ENCODE peak calls at places on chromosome 12, in eight cellular contexts. P is GM06990; X is BE2C; E is IMR-90; T is GM23248; N is thyroid gland; F is CD4-positive, alpha-beta memory T cell; M is lung. O is an unnamed sample.
A peak's percentile ranks its signal among the peaks of the same experiment; 100 is the strongest.

GRCh38 chr12:51898937-51899336 is 8.4 kb upstream of the ACVRL1 start:
- DNase-seq in T (peak; percentile 89), P (no peak), F (no peak), N (no peak), X (no peak), E (peak; percentile 69), M (no peak), O (no peak)

GRCh38 chr12:9648701-9649531 is 20.6 kb upstream of the CLEC2D start:
- DNase-seq in T (peak; percentile 48), X (no peak), P (no peak), N (no peak), E (peak; percentile 13), F (peak; percentile 32), M (no peak), O (no peak)

GRCh38 chr12:123483602-123484273 is 25.8 kb downstream of the SNRNP35 start:
- DNase-seq in P (no peak), F (no peak), E (no peak), X (no peak), T (no peak), M (no peak), N (no peak), O (no peak)

GRCh38 chr12:117119592-117120198 is 20.5 kb upstream of the TESC start:
- DNase-seq in N (no peak), M (no peak), F (peak; percentile 25), P (no peak), E (no peak), T (no peak), X (peak; percentile 42), O (peak; percentile 14)

GRCh38 chr12:56013482-56013881 is 7.4 kb upstream of the IKZF4 start:
- DNase-seq in P (no peak), T (no peak), E (no peak), M (no peak), N (peak; percentile 83), F (no peak), X (no peak), O (no peak)

GRCh38 chr12:118377005-118377890 is 893 bp downstream of the SUDS3 start:
- DNase-seq in N (no peak), M (no peak), E (no peak), P (no peak), T (peak; percentile 34), F (no peak), X (no peak), O (no peak)

GRCh38 chr12:108306014-108306501 is 33.1 kb downstream of the CMKLR1 start:
- DNase-seq in N (no peak), M (no peak), F (no peak), T (peak; percentile 90), P (no peak), X (no peak), E (peak; percentile 15), O (no peak)

GRCh38 chr12:84807249-84807648 is 105.3 kb downstream of the SLC6A15 start:
- DNase-seq in T (peak; percentile 75), F (no peak), X (no peak), N (no peak), P (no peak), M (no peak), E (peak; percentile 30), O (no peak)

GRCh38 chr12:40208707-40209106 is 16.1 kb upstream of the LRRK2 start:
- DNase-seq in X (no peak), E (no peak), P (no peak), N (no peak), T (no peak), M (no peak), F (no peak), O (no peak)

DNA sequence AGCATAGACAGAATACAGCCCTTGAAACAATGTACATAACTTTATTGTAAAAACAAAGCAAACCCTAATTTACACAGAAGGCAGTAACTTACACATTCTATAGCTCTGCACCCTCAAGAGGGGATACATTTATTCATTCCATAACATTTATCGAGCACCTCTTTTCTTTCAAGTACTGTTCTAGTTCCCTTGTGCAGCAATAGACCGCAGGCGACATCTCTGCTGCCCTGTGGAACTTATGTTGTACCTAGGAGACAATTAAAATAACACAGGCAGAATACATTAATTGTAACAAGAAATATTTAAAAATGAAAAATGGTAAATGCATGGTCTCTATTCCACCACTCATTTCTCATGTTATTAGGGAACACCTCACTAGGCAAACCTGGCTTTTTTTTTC is 1.4 kb upstream of the ARHGDIB start:
- DNase-seq in T (no peak), E (no peak), M (no peak), N (no peak), F (no peak), P (no peak), X (no peak), O (no peak)
- H3K4me3 ChIP-seq in T (no peak overlapping the region), E (no peak overlapping the region), M (no peak overlapping the region), N (no peak overlapping the region), F (peak overlapping the region; percentile 77), P (peak overlapping the region; percentile 88), X (no peak overlapping the region), O (no peak overlapping the region)

GRCh38 chr12:71768900-71769299 is 14.2 kb downstream of the RAB21 start:
- DNase-seq in N (no peak), M (no peak), F (no peak), T (no peak), P (no peak), X (no peak), E (no peak), O (no peak)
- H3K36me3 ChIP-seq in N (peaks cover 10% of the 10 kb centered on the region), M (peaks cover 10% of the 10 kb centered on the region), F (peaks cover 21% of the 10 kb centered on the region), T (peaks cover 26% of the 10 kb centered on the region), P (peaks cover 5% of the 10 kb centered on the region), X (peaks cover 36% of the 10 kb centered on the region), E (peaks cover 5% of the 10 kb centered on the region), O (peaks cover 26% of the 10 kb centered on the region)

GRCh38 chr12:27462851-27463250 is 16.3 kb downstream of the SMCO2 start:
- DNase-seq in T (no peak), F (no peak), M (no peak), P (no peak), X (no peak), N (no peak), E (no peak), O (peak; percentile 20)

GRCh38 chr12:27463826-27464554 is 17.5 kb downstream of the SMCO2 start:
- DNase-seq in P (no peak), N (no peak), E (peak; percentile 42), M (peak; percentile 62), X (no peak), T (peak; percentile 80), F (no peak), O (peak; percentile 42)

GRCh38 chr12:27462151-27462694 is 15.7 kb downstream of the SMCO2 start:
- DNase-seq in P (no peak), E (peak; percentile 87), M (no peak), N (no peak), X (no peak), T (peak; percentile 64), F (no peak), O (no peak)

GRCh38 chr12:27456618-27457017 is 10.1 kb downstream of the SMCO2 start:
- DNase-seq in P (no peak), E (no peak), M (no peak), N (no peak), F (no peak), T (no peak), X (no peak), O (no peak)

DNA sequence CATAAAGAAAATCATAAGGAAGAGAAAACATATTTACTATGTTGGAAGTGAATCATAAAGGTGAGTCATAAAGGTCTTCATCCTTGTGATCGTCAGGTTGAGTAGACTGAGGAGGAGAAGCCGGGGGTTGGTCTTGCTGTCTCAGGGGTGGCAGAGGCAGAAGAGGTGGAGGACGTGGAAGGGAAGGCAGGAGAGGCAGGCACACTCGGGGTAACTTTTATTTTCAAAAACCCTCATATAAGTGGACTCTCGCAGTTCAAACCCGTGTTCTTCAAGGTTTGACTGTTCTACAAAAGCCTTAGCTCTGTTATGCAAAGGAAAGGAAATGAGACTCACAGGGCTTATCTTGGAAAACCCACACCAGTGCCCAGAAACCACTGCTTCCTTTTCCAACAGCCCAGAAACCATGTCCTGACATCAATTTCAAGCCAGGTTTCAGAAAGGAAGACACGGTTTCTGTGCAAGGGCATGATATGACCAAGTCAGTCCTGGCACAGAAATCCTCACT is 14.0 kb downstream of the SMCO2 start:
- DNase-seq in X (no peak), M (no peak), E (peak; percentile 38), T (peak; percentile 9), P (no peak), F (no peak), N (no peak), O (no peak)
- H3K4me3 ChIP-seq in X (no peak overlapping the region), M (no peak overlapping the region), E (no peak overlapping the region), T (no peak overlapping the region), P (no peak overlapping the region), F (no peak overlapping the region), N (no peak overlapping the region), O (no peak overlapping the region)

GRCh38 chr12:45402288-45402687 is 186.4 kb downstream of the ANO6 start:
- DNase-seq in X (no peak), T (peak; percentile 26), P (no peak), M (no peak), E (peak; percentile 50), F (no peak), N (no peak), O (no peak)

GRCh38 chr12:45409966-45410365 is 194.1 kb downstream of the ANO6 start:
- DNase-seq in F (no peak), M (no peak), P (no peak), N (no peak), X (no peak), E (peak; percentile 93), T (peak; percentile 96), O (peak; percentile 64)

GRCh38 chr12:45407967-45408743 is 192.3 kb downstream of the ANO6 start:
- DNase-seq in T (no peak), P (no peak), X (no peak), F (no peak), E (no peak), M (no peak), N (no peak), O (no peak)

DNA sequence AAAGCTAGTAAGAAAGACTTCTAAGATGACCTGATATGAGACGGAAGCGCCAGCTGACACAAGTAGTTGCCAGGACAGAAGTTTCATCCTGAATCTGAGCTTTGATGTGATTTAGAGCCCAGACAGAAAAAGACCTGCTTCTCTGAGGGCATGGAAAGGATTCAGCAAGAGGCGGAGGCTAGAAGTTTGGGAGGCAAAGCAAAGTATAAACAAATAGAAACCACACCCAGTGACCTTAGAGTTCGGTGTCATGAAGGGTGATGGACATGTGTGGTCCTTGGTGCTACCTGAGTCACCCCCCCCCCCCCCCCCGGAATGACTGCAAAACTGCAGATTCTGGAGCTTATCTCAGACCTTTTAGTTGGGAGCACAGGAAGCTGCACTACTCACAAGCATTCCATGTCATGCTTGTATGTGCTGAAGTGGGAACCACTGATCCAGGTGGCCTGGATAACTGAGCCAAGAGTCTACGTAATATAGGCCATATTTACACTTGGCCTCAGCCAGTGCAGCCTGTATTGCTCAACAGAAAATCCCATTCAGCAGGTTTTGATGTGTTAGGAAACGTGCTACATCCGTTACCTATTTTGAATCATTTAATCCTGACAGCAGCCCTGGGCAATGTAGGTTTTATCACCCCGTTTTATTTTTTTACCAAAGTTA is 191.4 kb downstream of the ANO6 start:
- DNase-seq in F (no peak), E (peak; percentile 83), M (peak; percentile 45), X (no peak), T (no peak), P (no peak), N (no peak), O (no peak)
- H3K36me3 ChIP-seq in F (peaks cover 30% of the 10 kb centered on the region), E (peaks cover 15% of the 10 kb centered on the region), M (peaks cover 36% of the 10 kb centered on the region), X (peaks cover 37% of the 10 kb centered on the region), T (peaks cover 29% of the 10 kb centered on the region), P (peaks cover 18% of the 10 kb centered on the region), N (peaks cover 17% of the 10 kb centered on the region), O (peaks cover 43% of the 10 kb centered on the region)

O was measured in SJCRH30.